ENCODE peak calls at places on chromosome 5, in five cellular contexts. W is brain microvascular endothelial cell, F is left ventricle myocardium inferior, X is lung, N is uterus. Y is an unnamed sample.

GRCh38 chr5:140573683-140574082 is 9.1 kb downstream of the SLC35A4 start:
- DNase-seq in W (no peak), N (no peak), X (no peak), F (no peak), Y (no peak)

GRCh38 chr5:149838881-149839739 is 105.5 kb downstream of the PDE6A start:
- DNase-seq in N (no peak), X (no peak), W (peak; percentile 65), F (no peak), Y (no peak)

GRCh38 chr5:127963931-127964330 is 119.6 kb upstream of the SLC12A2 start:
- DNase-seq in W (peak; percentile 39), X (no peak), N (no peak), F (no peak), Y (no peak)

GRCh38 chr5:84817953-84818352 is 433.3 kb upstream of the EDIL3 start:
- DNase-seq in W (no peak), X (no peak), F (no peak), N (no peak), Y (no peak)

GRCh38 chr5:54738118-54738972 is 220.8 kb downstream of the SNX18 start:
- DNase-seq in F (peak; percentile 77), X (peak; percentile 38), N (no peak), W (no peak), Y (no peak)

GRCh38 chr5:39501403-39501802 is 76.6 kb upstream of the DAB2 start:
- DNase-seq in N (peak; percentile 52), X (no peak), W (peak; percentile 71), F (peak; percentile 52), Y (no peak)

GRCh38 chr5:949815-950560 is 57.3 kb downstream of the TRIP13 start:
- DNase-seq in W (no peak), F (no peak), N (no peak), X (no peak), Y (no peak)

GRCh38 chr5:170937072-170937471 is 75.3 kb downstream of the RANBP17 start:
- DNase-seq in N (no peak), W (no peak), X (no peak), F (no peak), Y (no peak)

GRCh38 chr5:52674815-52675545 is 112.7 kb upstream of the ITGA1 start:
- DNase-seq in N (no peak), X (no peak), W (peak; percentile 88), F (no peak), Y (no peak)

GRCh38 chr5:138180183-138180782 is 1.4 kb downstream of the KIF20A start:
- DNase-seq in W (peak; percentile 54), N (no peak), X (no peak), F (no peak), Y (peak; percentile 58)
- TF ChIP-seq CTCF in W (peak; percentile 57), N (no peak), X (peak; percentile 7), F (peak; percentile 19), Y (peak; percentile 31)

GRCh38 chr5:25716680-25717079 is 1071.9 kb upstream of the CDH10 start:
- DNase-seq in F (no peak), N (no peak), W (no peak), X (no peak), Y (no peak)

DNA sequence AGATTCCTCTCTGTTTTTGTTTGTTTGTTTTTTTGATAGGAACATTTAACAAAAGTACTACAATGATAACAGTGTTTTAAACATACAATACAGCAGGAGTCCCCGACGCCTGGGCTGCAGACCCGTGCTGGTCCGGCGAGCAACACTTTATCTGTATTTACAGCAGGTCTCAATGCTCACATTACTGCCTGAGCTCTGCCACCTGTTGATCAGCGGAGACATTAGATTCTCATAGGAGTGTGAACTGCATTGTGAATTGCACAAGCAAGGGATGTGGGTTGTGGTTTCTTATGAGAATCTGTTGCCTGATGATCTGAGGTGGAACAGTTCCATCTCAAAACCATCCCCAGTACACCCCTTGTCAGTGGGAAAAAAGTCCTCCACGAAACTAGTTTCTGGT is 1068.5 kb upstream of the CDH10 start:
- DNase-seq in N (no peak), W (no peak), X (no peak), F (no peak), Y (no peak)
- TF ChIP-seq CTCF in N (no peak), W (no peak), X (no peak), F (no peak), Y (no peak)

DNA sequence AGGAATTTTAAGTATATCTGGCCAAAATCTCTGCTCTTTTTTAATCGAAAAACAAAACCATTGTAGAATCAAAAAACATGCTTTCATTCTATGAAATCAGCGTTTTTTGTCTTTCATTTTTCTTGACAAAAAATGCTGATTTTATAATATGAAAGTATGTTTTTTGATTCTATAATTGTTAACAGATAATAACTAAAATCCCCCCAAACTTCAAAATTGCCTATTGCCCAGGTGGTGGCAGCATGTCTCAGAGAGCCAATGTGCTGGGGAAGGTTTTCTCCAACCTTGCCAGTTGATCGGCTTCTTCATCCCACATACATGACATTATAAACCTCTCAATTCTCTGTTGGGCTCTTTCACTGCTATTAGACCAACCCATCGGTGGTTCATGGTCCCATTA is 5.1 kb upstream of the SMIM15 start:
- DNase-seq in W (peak; percentile 27), F (no peak), X (no peak), N (no peak), Y (peak; percentile 53)
- TF ChIP-seq CTCF in W (peak; percentile 70), F (peak; percentile 54), X (no peak), N (no peak), Y (peak; percentile 31)

GRCh38 chr5:33297760-33298216 is 143.0 kb upstream of the TARS1 start:
- DNase-seq in W (no peak), N (no peak), X (no peak), F (no peak), Y (no peak)
- TF ChIP-seq CTCF in W (peak; percentile 19), N (no peak), X (no peak), F (no peak), Y (no peak)

DNA sequence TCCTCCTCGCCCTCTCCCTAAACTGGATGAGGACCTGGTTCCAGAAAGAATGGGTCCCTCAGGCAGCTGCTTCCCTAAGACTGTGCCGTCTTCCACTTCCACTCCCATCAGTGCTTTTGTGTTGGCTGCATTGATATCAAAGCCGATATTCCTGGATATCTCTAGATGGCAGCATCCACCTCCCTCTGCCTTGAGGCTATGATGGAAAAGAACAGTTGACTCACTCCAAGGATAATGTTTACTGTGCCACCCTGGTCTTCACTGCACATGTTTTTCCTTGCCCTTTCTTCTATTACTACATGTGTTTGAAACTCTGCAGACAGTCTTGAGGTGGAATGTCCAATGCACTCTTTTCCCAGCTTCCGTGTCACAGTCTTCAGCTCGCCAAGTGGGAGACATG is 211.6 kb downstream of the MAST4 start:
- DNase-seq in F (no peak), N (no peak), W (peak; percentile 57), X (no peak), Y (no peak)
- TF ChIP-seq CTCF in F (peak; percentile 54), N (peak; percentile 48), W (peak; percentile 74), X (no peak), Y (no peak)

GRCh38 chr5:139422307-139422893 is 16.9 kb downstream of the DNAJC18 start:
- DNase-seq in X (no peak), W (peak; percentile 73), F (no peak), N (no peak), Y (peak; percentile 86)
- TF ChIP-seq CTCF in X (peak; percentile 82), W (peak; percentile 84), F (peak; percentile 90), N (peak; percentile 84), Y (peak; percentile 67)